ENCODE peak calls at places on chromosomes 12 and 14, in four cellular contexts. G is dorsolateral prefrontal cortex, C is mucosa of descending colon, J is lower leg skin. P is an unnamed sample.

GRCh38 chr12:105640780-105641179 is 310.3 kb downstream of the C12orf75 start:
- DNase-seq in G (no peak), C (no peak), J (no peak), P (no peak)

GRCh38 chr14:74846968-74847549 is 28.9 kb downstream of the PROX2 start:
- DNase-seq in G (no peak), C (no peak), J (no peak), P (no peak)

GRCh38 chr14:34027990-34028490 is 77.2 kb upstream of the EGLN3 start:
- DNase-seq in G (no peak), C (no peak), J (no peak), P (no peak)

GRCh38 chr12:131542351-131542750 is 168.5 kb upstream of the SFSWAP start:
- DNase-seq in G (no peak), C (no peak), J (no peak), P (no peak)

GRCh38 chr14:92603309-92604257 is 90.0 kb downstream of the RIN3 start:
- DNase-seq in G (peak), C (no peak), J (no peak), P (no peak)

GRCh38 chr12:104138747-104139186 is 757 bp upstream of the NFYB start:
- DNase-seq in G (no peak), C (no peak), J (no peak), P (peak)

GRCh38 chr12:47034661-47035060 is 44.8 kb upstream of the PCED1B start:
- DNase-seq in G (no peak), C (no peak), J (no peak), P (no peak)

GRCh38 chr14:53304726-53305381 is 151.7 kb upstream of the DDHD1 start:
- DNase-seq in G (no peak), C (no peak), J (no peak), P (no peak)

GRCh38 chr12:69824956-69825355 is at the start of gene MYRFL:
- DNase-seq in G (no peak), C (no peak), J (no peak), P (no peak)

GRCh38 chr12:88310069-88310468 is 168.0 kb downstream of the TMTC3 start:
- DNase-seq in G (no peak), C (no peak), J (peak), P (no peak)

GRCh38 chr14:72965249-72965648 is 39.0 kb downstream of the DCAF4 start:
- DNase-seq in G (no peak), C (no peak), J (no peak), P (no peak)

GRCh38 chr14:54709444-54709843 is 142.5 kb downstream of the SAMD4A start:
- DNase-seq in G (no peak), C (no peak), J (no peak), P (peak)

GRCh38 chr12:121568503-121568902 is 12.3 kb downstream of the KDM2B start:
- DNase-seq in G (no peak), C (no peak), J (no peak), P (no peak)

GRCh38 chr14:39071096-39071495 is 31.9 kb downstream of the SEC23A start:
- DNase-seq in G (no peak), C (no peak), J (no peak), P (no peak)

GRCh38 chr12:57086951-57087688 is 1.8 kb upstream of the NAB2 start:
- DNase-seq in G (peak), C (peak), J (peak), P (peak)
- TF ChIP-seq CTCF in G (no peak), C (no peak), J (no peak), P (no peak)

GRCh38 chr12:1629338-1630080 is 478 bp downstream of the WNT5B start:
- DNase-seq in G (no peak), C (peak), J (no peak), P (peak)
- TF ChIP-seq CTCF in G (no peak), C (no peak), J (no peak), P (no peak)

GRCh38 chr14:36942522-36943245 is 229.7 kb downstream of the SLC25A21 start:
- DNase-seq in G (no peak), C (no peak), J (no peak), P (no peak)
- TF ChIP-seq CTCF in G (peak), C (no peak), J (no peak), P (no peak)

GRCh38 chr12:32399373-32400113 is at the start of gene FGD4:
- DNase-seq in G (peak), C (no peak), J (peak), P (peak)
- TF ChIP-seq CTCF in G (peak), C (no peak), J (no peak), P (peak)

GRCh38 chr14:100307215-100308111 is 1.2 kb upstream of the SLC25A29 start:
- DNase-seq in G (no peak), C (peak), J (no peak), P (no peak)

GRCh38 chr14:100306506-100307214 is 416 bp upstream of the SLC25A29 start:
- DNase-seq in G (peak), C (peak), J (peak), P (peak)

GRCh38 chr14:100306256-100306505 is at the start of gene SLC25A29:
- DNase-seq in G (no peak), C (no peak), J (no peak), P (no peak)

GRCh38 chr14:100309028-100309718 is 2.9 kb upstream of the SLC25A29 start:
- DNase-seq in G (no peak), C (no peak), J (no peak), P (no peak)

GRCh38 chr14:100308112-100308792 is 2.0 kb upstream of the SLC25A29 start:
- DNase-seq in G (no peak), C (no peak), J (no peak), P (no peak)
- TF ChIP-seq CTCF in G (no peak), C (no peak), J (no peak), P (no peak)

GRCh38 chr12:4899361-4899760 is 10.3 kb upstream of the KCNA1 start:
- DNase-seq in G (no peak), C (no peak), J (no peak), P (peak)
- TF ChIP-seq CTCF in G (no peak), C (no peak), J (no peak), P (peak)

GRCh38 chr12:110048242-110049027 is at the start of gene C12orf76:
- DNase-seq in G (peak), C (peak), J (peak), P (peak)
- TF ChIP-seq CTCF in G (peak), C (no peak), J (no peak), P (peak)